ENCODE peak calls at places on chromosomes 11 and 22, in seven cellular contexts. One of them, this sample, is unnamed.
A peak's percentile ranks its signal among the peaks of the same experiment; 100 is the strongest.

GRCh38 chr11:15114501-15115475 is at the start of gene INSC:
- DNase-seq in GM04503: no peak
- DNase-seq in MV-4-11: no peak
- DNase-seq in CD4-positive, alpha-beta T cell: no peak
- DNase-seq in M059J: no peak
- DNase-seq in HT-29: no peak
- DNase-seq in activated naive CD4-positive, alpha-beta T cell treated with Interleukin-2 at 50 U/mL for 16 hours: no peak
- DNase-seq in this sample: no peak

GRCh38 chr11:68839953-68840641 is 1.6 kb downstream of the CPT1A start:
- DNase-seq in M059J: peak; percentile 45
- DNase-seq in GM04503: no peak
- DNase-seq in HT-29: peak; percentile 30
- DNase-seq in MV-4-11: peak; percentile 49
- DNase-seq in activated naive CD4-positive, alpha-beta T cell treated with Interleukin-2 at 50 U/mL for 16 hours: peak; percentile 18
- DNase-seq in CD4-positive, alpha-beta T cell: no peak
- DNase-seq in this sample: peak; percentile 33

GRCh38 chr22:22911327-22912134 is 23.9 kb downstream of the IGLL5 start:
- DNase-seq in activated naive CD4-positive, alpha-beta T cell treated with Interleukin-2 at 50 U/mL for 16 hours: no peak
- DNase-seq in MV-4-11: no peak
- DNase-seq in HT-29: no peak
- DNase-seq in M059J: no peak
- DNase-seq in GM04503: no peak
- DNase-seq in CD4-positive, alpha-beta T cell: no peak
- DNase-seq in this sample: no peak

GRCh38 chr11:133082453-133082781 is 449.9 kb downstream of the OPCML start:
- DNase-seq in HT-29: no peak
- DNase-seq in activated naive CD4-positive, alpha-beta T cell treated with Interleukin-2 at 50 U/mL for 16 hours: no peak
- DNase-seq in M059J: no peak
- DNase-seq in MV-4-11: no peak
- DNase-seq in GM04503: no peak
- DNase-seq in CD4-positive, alpha-beta T cell: no peak
- DNase-seq in this sample: no peak

GRCh38 chr11:122095950-122096942 is 19.8 kb downstream of the BLID start:
- DNase-seq in CD4-positive, alpha-beta T cell: no peak
- DNase-seq in GM04503: no peak
- DNase-seq in HT-29: no peak
- DNase-seq in MV-4-11: no peak
- DNase-seq in activated naive CD4-positive, alpha-beta T cell treated with Interleukin-2 at 50 U/mL for 16 hours: no peak
- DNase-seq in M059J: no peak
- DNase-seq in this sample: no peak

GRCh38 chr11:75445315-75445953 is 12.4 kb upstream of the KLHL35 start:
- DNase-seq in HT-29: peak; percentile 87
- DNase-seq in activated naive CD4-positive, alpha-beta T cell treated with Interleukin-2 at 50 U/mL for 16 hours: peak; percentile 77
- DNase-seq in M059J: peak; percentile 57
- DNase-seq in MV-4-11: peak; percentile 16
- DNase-seq in CD4-positive, alpha-beta T cell: peak; percentile 67
- DNase-seq in GM04503: no peak
- DNase-seq in this sample: peak; percentile 19

GRCh38 chr11:100663583-100663982 is 23.5 kb upstream of the ARHGAP42 start:
- DNase-seq in activated naive CD4-positive, alpha-beta T cell treated with Interleukin-2 at 50 U/mL for 16 hours: no peak
- DNase-seq in HT-29: no peak
- DNase-seq in M059J: no peak
- DNase-seq in GM04503: no peak
- DNase-seq in MV-4-11: no peak
- DNase-seq in CD4-positive, alpha-beta T cell: no peak
- DNase-seq in this sample: no peak

GRCh38 chr22:23523746-23524145 is 56.3 kb downstream of the IGLL1 start:
- DNase-seq in HT-29: no peak
- DNase-seq in CD4-positive, alpha-beta T cell: no peak
- DNase-seq in MV-4-11: no peak
- DNase-seq in activated naive CD4-positive, alpha-beta T cell treated with Interleukin-2 at 50 U/mL for 16 hours: no peak
- DNase-seq in GM04503: no peak
- DNase-seq in M059J: no peak
- DNase-seq in this sample: no peak

GRCh38 chr11:19794161-19794560 is 81.5 kb downstream of the NAV2 start:
- DNase-seq in MV-4-11: peak; percentile 21
- DNase-seq in activated naive CD4-positive, alpha-beta T cell treated with Interleukin-2 at 50 U/mL for 16 hours: no peak
- DNase-seq in GM04503: no peak
- DNase-seq in HT-29: no peak
- DNase-seq in CD4-positive, alpha-beta T cell: no peak
- DNase-seq in M059J: no peak
- DNase-seq in this sample: no peak

GRCh38 chr11:8333431-8334401 is 70.0 kb upstream of the LMO1 start:
- DNase-seq in M059J: peak; percentile 76
- DNase-seq in activated naive CD4-positive, alpha-beta T cell treated with Interleukin-2 at 50 U/mL for 16 hours: no peak
- DNase-seq in CD4-positive, alpha-beta T cell: no peak
- DNase-seq in MV-4-11: peak; percentile 8
- DNase-seq in GM04503: no peak
- DNase-seq in HT-29: peak; percentile 42
- DNase-seq in this sample: no peak

GRCh38 chr11:119585038-119585666 is 143.8 kb downstream of the NECTIN1 start:
- DNase-seq in MV-4-11: no peak
- DNase-seq in HT-29: no peak
- DNase-seq in M059J: peak; percentile 50
- DNase-seq in CD4-positive, alpha-beta T cell: no peak
- DNase-seq in GM04503: no peak
- DNase-seq in activated naive CD4-positive, alpha-beta T cell treated with Interleukin-2 at 50 U/mL for 16 hours: no peak
- DNase-seq in this sample: peak; percentile 21

GRCh38 chr11:36471577-36471976 is 38.5 kb downstream of the TRAF6 start:
- DNase-seq in CD4-positive, alpha-beta T cell: no peak
- DNase-seq in MV-4-11: no peak
- DNase-seq in HT-29: no peak
- DNase-seq in activated naive CD4-positive, alpha-beta T cell treated with Interleukin-2 at 50 U/mL for 16 hours: no peak
- DNase-seq in M059J: no peak
- DNase-seq in GM04503: no peak
- DNase-seq in this sample: peak; percentile 79

GRCh38 chr11:133934599-133935550 is 21.9 kb downstream of the IGSF9B start:
- DNase-seq in M059J: peak; percentile 55
- DNase-seq in activated naive CD4-positive, alpha-beta T cell treated with Interleukin-2 at 50 U/mL for 16 hours: no peak
- DNase-seq in CD4-positive, alpha-beta T cell: no peak
- DNase-seq in HT-29: peak; percentile 89
- DNase-seq in MV-4-11: peak; percentile 4
- DNase-seq in GM04503: no peak
- DNase-seq in this sample: peak; percentile 28

GRCh38 chr11:46895821-46896220 is 22.5 kb downstream of the LRP4 start:
- DNase-seq in GM04503: no peak
- DNase-seq in activated naive CD4-positive, alpha-beta T cell treated with Interleukin-2 at 50 U/mL for 16 hours: no peak
- DNase-seq in HT-29: no peak
- DNase-seq in MV-4-11: no peak
- DNase-seq in M059J: peak; percentile 73
- DNase-seq in CD4-positive, alpha-beta T cell: no peak
- DNase-seq in this sample: no peak

GRCh38 chr22:43484227-43484626 is 72.4 kb downstream of the MPPED1 start:
- DNase-seq in HT-29: no peak
- DNase-seq in M059J: no peak
- DNase-seq in GM04503: no peak
- DNase-seq in CD4-positive, alpha-beta T cell: no peak
- DNase-seq in MV-4-11: no peak
- DNase-seq in activated naive CD4-positive, alpha-beta T cell treated with Interleukin-2 at 50 U/mL for 16 hours: no peak
- DNase-seq in this sample: no peak

This sample was measured in foreskin keratinocyte.